ENCODE peak calls at places on chromosomes 13 and 19, in seven cellular contexts. C is NCI-H2171; M is bronchial epithelial cell; W is effector CD4-positive, alpha-beta T cell; R is Calu3; Z is breast epithelium; F is coronary artery. T is an unnamed sample.

GRCh38 chr13:41315466-41316047 is 4.5 kb downstream of the NAA16 start:
- DNase-seq in C (no peak), M (peak), W (no peak), R (no peak), Z (no peak), F (no peak), T (peak)

GRCh38 chr19:41323023-41323422 is 13.1 kb downstream of the CCDC97 start:
- DNase-seq in C (no peak), M (no peak), W (no peak), R (no peak), Z (no peak), F (no peak), T (peak)

GRCh38 chr13:49472186-49472585 is 23.6 kb upstream of the PHF11 start:
- DNase-seq in C (no peak), M (peak), W (no peak), R (no peak), Z (no peak), F (no peak), T (no peak)

GRCh38 chr13:51971520-51972426 is 39.5 kb downstream of the ATP7B start:
- DNase-seq in C (no peak), M (no peak), W (no peak), R (peak), Z (no peak), F (no peak), T (no peak)

GRCh38 chr19:46601318-46602224 is at the start of gene CALM3:
- DNase-seq in C (no peak), M (no peak), W (no peak), R (no peak), Z (no peak), F (peak), T (no peak)

GRCh38 chr13:105894711-105895110 is 640.8 kb downstream of the EFNB2 start:
- DNase-seq in C (no peak), M (no peak), W (no peak), R (no peak), Z (no peak), F (no peak), T (peak)

GRCh38 chr19:52948025-52948770 is 14.5 kb downstream of the ZNF816 start:
- DNase-seq in C (no peak), M (no peak), W (no peak), R (no peak), Z (no peak), F (no peak), T (no peak)

GRCh38 chr19:45478454-45479238 is 10.8 kb downstream of the FOSB start:
- DNase-seq in C (peak), M (peak), W (peak), R (peak), Z (peak), F (peak), T (peak)

GRCh38 chr19:40312533-40312932 is 27.4 kb upstream of the AKT2 start:
- DNase-seq in C (no peak), M (no peak), W (no peak), R (no peak), Z (no peak), F (no peak), T (no peak)

GRCh38 chr13:114099918-114100445 is 32.4 kb downstream of the RASA3 start:
- DNase-seq in C (no peak), M (peak), W (no peak), R (no peak), Z (no peak), F (no peak), T (peak)

GRCh38 chr19:38733493-38734175 is 10.6 kb downstream of the CAPN12 start:
- DNase-seq in C (no peak), M (peak), W (no peak), R (no peak), Z (peak), F (no peak), T (no peak)

GRCh38 chr13:40565282-40566148 is 100.9 kb downstream of the FOXO1 start:
- DNase-seq in C (no peak), M (peak), W (no peak), R (no peak), Z (no peak), F (no peak), T (no peak)

GRCh38 chr13:102369303-102369702 is 32.5 kb downstream of the FGF14 start:
- DNase-seq in C (peak), M (peak), W (no peak), R (no peak), Z (no peak), F (no peak), T (peak)

GRCh38 chr13:110616103-110617101 is 1.1 kb downstream of the NAXD start:
- DNase-seq in C (no peak), M (peak), W (no peak), R (peak), Z (peak), F (peak), T (peak)

GRCh38 chr13:49062297-49062896 is 86.7 kb downstream of the FNDC3A start:
- DNase-seq in C (no peak), M (peak), W (no peak), R (no peak), Z (no peak), F (no peak), T (no peak)

GRCh38 chr13:46126552-46127171 is 21.8 kb upstream of the CPB2 start:
- DNase-seq in C (peak), M (peak), W (peak), R (peak), Z (peak), F (no peak), T (peak)

GRCh38 chr19:31595521-31595920 is 246.3 kb upstream of the TSHZ3 start:
- DNase-seq in C (no peak), M (no peak), W (no peak), R (no peak), Z (no peak), F (peak), T (no peak)

GRCh38 chr13:42930136-42930535 is 61.9 kb downstream of the EPSTI1 start:
- DNase-seq in C (no peak), M (no peak), W (no peak), R (no peak), Z (no peak), F (no peak), T (peak)

GRCh38 chr19:1434577-1435060 is 3.6 kb upstream of the RPS15 start:
- DNase-seq in C (no peak), M (no peak), W (no peak), R (no peak), Z (no peak), F (no peak), T (no peak)

GRCh38 chr13:51065372-51066090 is 45.5 kb downstream of the C13orf42 start:
- DNase-seq in C (no peak), M (no peak), W (no peak), R (no peak), Z (no peak), F (no peak), T (no peak)

GRCh38 chr13:48078251-48078656 is 16.6 kb downstream of the MED4 start:
- DNase-seq in C (peak), M (peak), W (no peak), R (peak), Z (no peak), F (no peak), T (peak)

GRCh38 chr13:40665754-40666057 is 735 bp downstream of the FOXO1 start:
- DNase-seq in C (no peak), M (no peak), W (peak), R (no peak), Z (no peak), F (no peak), T (peak)

GRCh38 chr19:40612831-40613668 is 11.9 kb downstream of the LTBP4 start:
- DNase-seq in C (peak), M (peak), W (peak), R (no peak), Z (no peak), F (peak), T (peak)

GRCh38 chr13:50282016-50282415 is 266.8 kb downstream of the KCNRG start:
- DNase-seq in C (no peak), M (no peak), W (no peak), R (no peak), Z (no peak), F (no peak), T (no peak)

GRCh38 chr19:21117041-21117907 is 24.6 kb upstream of the ZNF431 start:
- DNase-seq in C (no peak), M (peak), W (no peak), R (no peak), Z (no peak), F (no peak), T (peak)

GRCh38 chr19:916645-917322 is 349 bp upstream of the KISS1R start:
- DNase-seq in C (no peak), M (no peak), W (no peak), R (no peak), Z (no peak), F (no peak), T (no peak)

GRCh38 chr19:18253716-18254115 is 20.5 kb downstream of the IQCN start:
- DNase-seq in C (no peak), M (peak), W (no peak), R (peak), Z (no peak), F (no peak), T (no peak)

GRCh38 chr19:38975214-38975860 is at the start of gene FBXO17:
- DNase-seq in C (peak), M (peak), W (no peak), R (peak), Z (no peak), F (peak), T (peak)

GRCh38 chr19:39557791-39558622 is 18.0 kb upstream of the EID2 start:
- DNase-seq in C (no peak), M (peak), W (no peak), R (peak), Z (no peak), F (no peak), T (peak)

GRCh38 chr13:113888701-113889330 is 24.9 kb upstream of the GAS6 start:
- DNase-seq in C (no peak), M (no peak), W (no peak), R (no peak), Z (no peak), F (no peak), T (no peak)

GRCh38 chr19:5281588-5281987 is 59.0 kb downstream of the PTPRS start:
- DNase-seq in C (no peak), M (no peak), W (no peak), R (no peak), Z (peak), F (peak), T (no peak)

GRCh38 chr19:43620061-43621001 is 902 bp upstream of the ZNF428 start:
- DNase-seq in C (no peak), M (no peak), W (peak), R (no peak), Z (no peak), F (no peak), T (no peak)

GRCh38 chr19:29449371-29449770 is 76.4 kb upstream of the VSTM2B start:
- DNase-seq in C (no peak), M (no peak), W (no peak), R (no peak), Z (no peak), F (peak), T (no peak)

GRCh38 chr13:28140433-28141125 is 2.2 kb downstream of the PAN3 start:
- DNase-seq in C (no peak), M (peak), W (no peak), R (no peak), Z (no peak), F (no peak), T (no peak)

GRCh38 chr13:93875527-93875926 is 604.0 kb downstream of the DCT start:
- DNase-seq in C (no peak), M (peak), W (no peak), R (no peak), Z (no peak), F (no peak), T (peak)

GRCh38 chr19:6744381-6745288 is 5.2 kb downstream of the TRIP10 start:
- DNase-seq in C (peak), M (peak), W (no peak), R (peak), Z (peak), F (peak), T (peak)

GRCh38 chr13:110874508-110874960 is 40.3 kb downstream of the ANKRD10 start:
- DNase-seq in C (peak), M (peak), W (peak), R (peak), Z (peak), F (peak), T (peak)

GRCh38 chr13:77460195-77460594 is 75.3 kb upstream of the SCEL start:
- DNase-seq in C (no peak), M (no peak), W (no peak), R (no peak), Z (no peak), F (no peak), T (no peak)